ENCODE peak calls at places on chromosomes 13 and 19, in five cellular contexts. O, E, Q, U and X are unnamed samples.

GRCh38 chr13:85772379-85772778 is 26.8 kb downstream of the SLITRK6 start:
- DNase-seq in O (no peak), E (peak; percentile 19), Q (no peak), U (no peak), X (no peak)

GRCh38 chr13:33352520-33352919 is 67.0 kb upstream of the STARD13 start:
- DNase-seq in O (no peak), E (no peak), Q (no peak), U (no peak), X (no peak)

GRCh38 chr19:46469541-46470185 is 1.7 kb downstream of the PNMA8A start:
- DNase-seq in O (no peak), E (no peak), Q (no peak), U (no peak), X (no peak)

GRCh38 chr19:49017666-49018351 is 918 bp upstream of the LHB start:
- DNase-seq in O (peak; percentile 52), E (peak; percentile 47), Q (peak; percentile 43), U (peak; percentile 75), X (peak; percentile 75)

GRCh38 chr19:55069137-55069858 is 6.3 kb upstream of the RDH13 start:
- DNase-seq in O (peak; percentile 60), E (peak; percentile 29), Q (peak; percentile 86), U (peak; percentile 86), X (no peak)

GRCh38 chr13:32581177-32581786 is 5.0 kb upstream of the PDS5B start:
- DNase-seq in O (no peak), E (peak; percentile 64), Q (no peak), U (no peak), X (no peak)

GRCh38 chr13:62483774-62484173 is 1068.1 kb upstream of the PCDH20 start:
- DNase-seq in O (no peak), E (no peak), Q (no peak), U (no peak), X (no peak)

GRCh38 chr19:39428309-39429112 is 7.2 kb downstream of the RPS16 start:
- DNase-seq in O (peak; percentile 62), E (peak; percentile 95), Q (peak; percentile 25), U (peak; percentile 93), X (no peak)

DNA sequence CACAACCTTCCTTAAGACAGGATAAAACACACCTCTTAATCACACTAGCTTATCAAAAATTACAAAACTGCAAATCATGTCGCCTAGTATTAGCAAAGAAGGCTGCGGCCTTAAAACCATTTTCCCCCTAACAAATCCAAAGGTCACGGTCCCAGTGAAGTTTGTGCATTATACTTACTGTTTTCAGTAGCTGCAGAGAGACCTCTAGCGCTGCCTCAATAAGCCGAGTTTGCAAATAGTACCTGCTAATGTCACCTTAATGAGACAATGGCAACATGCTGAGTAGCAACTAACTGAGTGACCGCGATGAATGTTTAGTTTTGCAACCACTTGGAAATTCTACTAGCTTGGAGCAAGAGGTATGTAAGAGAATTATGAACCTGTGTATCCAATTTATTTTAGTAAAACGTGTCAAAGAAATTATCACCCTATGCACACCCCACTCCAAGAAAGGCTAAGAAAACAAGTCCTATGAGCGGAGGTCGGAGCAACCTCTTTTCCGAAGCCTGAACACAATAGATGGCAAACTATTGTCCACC is 1.2 kb downstream of the KPNA3 start:
- DNase-seq in O (peak; percentile 32), E (peak; percentile 63), Q (peak; percentile 58), U (no peak), X (no peak)
- TF ChIP-seq CTCF in O (no peak), E (no peak), Q (no peak), U (no peak), X (no peak)

GRCh38 chr19:13881231-13881691 is 4.3 kb downstream of the NANOS3 start:
- DNase-seq in O (peak; percentile 19), E (no peak), Q (peak; percentile 37), U (peak; percentile 84), X (no peak)
- TF ChIP-seq CTCF in O (no peak), E (no peak), Q (no peak), U (no peak), X (no peak)

GRCh38 chr19:50869479-50869878 is 3.8 kb upstream of the KLK2 start:
- DNase-seq in O (no peak), E (no peak), Q (no peak), U (no peak), X (no peak)

GRCh38 chr19:50875795-50876422 is 2.7 kb downstream of the KLK2 start:
- DNase-seq in O (no peak), E (no peak), Q (no peak), U (no peak), X (no peak)

GRCh38 chr19:50874185-50874584 is 946 bp downstream of the KLK2 start:
- DNase-seq in O (no peak), E (no peak), Q (no peak), U (no peak), X (no peak)

GRCh38 chr19:50873056-50873455 is at the start of gene KLK2:
- DNase-seq in O (no peak), E (no peak), Q (no peak), U (no peak), X (no peak)

DNA sequence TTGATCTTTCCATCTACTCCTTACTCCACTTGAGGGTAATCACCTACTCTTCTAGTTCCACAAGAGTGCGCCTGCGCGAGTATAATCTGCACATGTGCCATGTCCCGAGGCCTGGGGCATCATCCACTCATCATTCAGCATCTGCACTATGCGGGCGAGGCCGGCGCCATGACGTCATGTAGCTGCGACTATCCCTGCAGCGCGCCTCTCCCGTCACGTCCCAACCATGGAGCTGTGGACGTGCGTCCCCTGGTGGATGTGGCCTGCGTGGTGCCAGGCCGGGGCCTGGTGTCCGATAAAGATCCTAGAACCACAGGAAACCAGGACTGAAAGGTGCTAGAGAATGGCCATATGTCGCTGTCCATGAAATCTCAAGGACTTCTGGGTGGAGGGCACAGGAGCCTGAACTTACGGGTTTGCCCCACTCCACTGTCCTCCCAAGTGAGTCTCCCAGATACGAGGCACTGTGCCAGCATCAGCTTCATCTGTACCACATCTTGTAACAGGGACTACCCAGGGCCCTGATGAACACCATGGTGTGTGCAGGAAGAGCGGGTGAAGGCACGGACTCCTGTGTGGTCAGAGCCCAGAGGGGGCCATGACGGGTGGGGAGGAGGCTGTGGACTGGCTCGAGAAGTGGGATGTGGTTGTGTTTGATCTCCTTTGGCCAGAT is 2.7 kb upstream of the KLK2 start:
- DNase-seq in O (peak; percentile 31), E (no peak), Q (no peak), U (peak; percentile 71), X (no peak)
- TF ChIP-seq CTCF in O (peak; percentile 25), E (no peak), Q (no peak), U (peak; percentile 55), X (no peak)

DNA sequence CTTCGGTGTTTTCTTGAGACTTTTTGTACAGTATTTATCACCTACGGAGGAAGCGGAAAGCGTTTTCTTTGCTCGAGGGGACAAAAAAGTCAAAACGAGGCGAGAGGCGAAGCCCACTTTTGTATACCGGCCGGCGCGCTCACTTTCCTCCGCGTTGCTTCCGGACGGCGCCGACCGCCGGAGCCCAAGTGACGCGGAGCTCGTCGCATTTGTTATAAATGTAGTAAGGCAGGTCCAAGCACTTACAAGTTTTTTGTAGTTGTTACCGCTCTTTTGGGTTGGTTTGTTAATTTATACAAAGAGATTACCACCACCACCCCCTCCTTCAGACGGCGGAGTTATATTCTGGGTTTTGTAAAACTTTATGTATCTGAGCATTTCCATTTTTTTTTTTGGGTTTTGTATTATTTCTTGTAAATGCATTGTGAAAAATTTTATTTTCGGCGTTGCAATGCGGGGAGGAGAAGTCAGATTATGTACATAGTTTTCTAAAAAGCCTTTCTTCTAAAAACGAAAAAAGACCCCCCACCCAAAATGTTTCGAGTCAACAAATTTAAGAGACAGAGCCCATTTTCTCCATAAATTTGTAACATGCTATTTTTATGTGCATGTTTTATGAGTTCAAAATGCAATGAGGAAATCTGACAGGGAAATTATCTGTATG is 2.2 kb downstream of the SOX1 start:
- DNase-seq in O (no peak), E (no peak), Q (no peak), U (no peak), X (no peak)
- TF ChIP-seq CTCF in O (no peak), E (no peak), Q (no peak), U (no peak), X (no peak)